ENCODE peak calls at places on chromosome 2, in eight cellular contexts. C, N, L, A, T, Z, J and Y are unnamed samples.

GRCh38 chr2:148218326-148219075 is 197.6 kb downstream of the MBD5 start:
- DNase-seq in C (no peak), N (no peak), L (no peak), A (no peak), T (no peak), Z (no peak), J (no peak), Y (no peak)

GRCh38 chr2:36824281-36824680 is 127.8 kb downstream of the VIT start:
- DNase-seq in C (no peak), N (no peak), L (peak; percentile 67), A (no peak), T (no peak), Z (no peak), J (no peak), Y (no peak)

GRCh38 chr2:191318729-191319078 is 73.5 kb downstream of the MYO1B start:
- DNase-seq in C (no peak), N (no peak), L (peak; percentile 79), A (no peak), T (no peak), Z (no peak), J (no peak), Y (no peak)

GRCh38 chr2:67641709-67642397 is 244.7 kb downstream of the ETAA1 start:
- DNase-seq in C (no peak), N (no peak), L (no peak), A (no peak), T (no peak), Z (no peak), J (no peak), Y (no peak)

GRCh38 chr2:3780477-3781402 is 77.4 kb downstream of the DCDC2C start:
- DNase-seq in C (peak; percentile 9), N (peak; percentile 41), L (peak; percentile 88), A (no peak), T (peak; percentile 64), Z (peak; percentile 73), J (peak; percentile 22), Y (peak; percentile 65)

GRCh38 chr2:9950521-9951271 is 797 bp upstream of the GRHL1 start:
- DNase-seq in C (peak; percentile 59), N (no peak), L (peak; percentile 73), A (no peak), T (no peak), Z (peak; percentile 65), J (no peak), Y (peak; percentile 58)

GRCh38 chr2:238277695-238278094 is 10.7 kb downstream of the PER2 start:
- DNase-seq in C (no peak), N (no peak), L (peak; percentile 81), A (no peak), T (no peak), Z (peak; percentile 14), J (no peak), Y (no peak)

GRCh38 chr2:25312958-25313710 is 28.6 kb downstream of the DNMT3A start:
- DNase-seq in C (no peak), N (peak; percentile 50), L (no peak), A (no peak), T (no peak), Z (no peak), J (no peak), Y (no peak)

GRCh38 chr2:100062315-100062714 is 80.1 kb downstream of the AFF3 start:
- DNase-seq in C (no peak), N (no peak), L (no peak), A (no peak), T (no peak), Z (no peak), J (no peak), Y (no peak)

GRCh38 chr2:55093381-55093780 is 43.1 kb upstream of the RTN4 start:
- DNase-seq in C (no peak), N (no peak), L (no peak), A (no peak), T (no peak), Z (no peak), J (no peak), Y (no peak)